ENCODE peak calls at places on chromosomes 5 and 9, in nine cellular contexts. W is psoas muscle; H is astrocyte; X is adipocyte; M is Panc1; J is AG04450; G is neuronal stem cell; P is right cardiac atrium; Q is naive thymus-derived CD4-positive, alpha-beta T cell. L is an unnamed sample.

GRCh38 chr5:135033026-135033861 is 784 bp downstream of the PITX1 start:
- DNase-seq in J (peak; percentile 10), W (peak; percentile 40), G (peak; percentile 56), P (peak; percentile 45), H (no peak), M (no peak), X (peak; percentile 51), Q (no peak), L (no peak)

GRCh38 chr9:83935276-83935890 is 14.2 kb upstream of the KIF27 start:
- DNase-seq in W (no peak), M (no peak), Q (no peak), P (no peak), G (peak; percentile 43), X (peak; percentile 76), H (peak; percentile 88), J (no peak), L (no peak)

GRCh38 chr5:6832994-6833393 is 119.8 kb downstream of the TENT4A start:
- DNase-seq in G (no peak), W (peak; percentile 59), M (no peak), X (no peak), H (no peak), Q (no peak), P (no peak), J (no peak), L (no peak)

GRCh38 chr5:22892441-22892840 is 39.3 kb upstream of the CDH12 start:
- DNase-seq in Q (no peak), P (no peak), G (no peak), J (no peak), X (no peak), W (no peak), M (no peak), H (no peak), L (no peak)

GRCh38 chr9:87217056-87217455 is 269.8 kb upstream of the GAS1 start:
- DNase-seq in H (no peak), P (no peak), G (no peak), M (no peak), X (no peak), W (no peak), J (no peak), Q (no peak), L (no peak)

GRCh38 chr5:140109050-140109817 is 4.7 kb upstream of the PURA start:
- DNase-seq in W (no peak), G (no peak), P (peak; percentile 28), M (no peak), X (peak; percentile 62), Q (no peak), H (no peak), J (no peak), L (no peak)

GRCh38 chr9:93458702-93459101 is 5.3 kb upstream of the FAM120AOS start:
- DNase-seq in H (no peak), G (no peak), X (peak; percentile 19), J (no peak), M (no peak), Q (no peak), P (no peak), W (no peak), L (no peak)

GRCh38 chr9:113807173-113808061 is 68.7 kb upstream of the ZNF618 start:
- DNase-seq in M (peak; percentile 41), Q (no peak), X (peak; percentile 80), J (peak; percentile 13), W (peak; percentile 30), G (peak; percentile 48), P (no peak), H (peak; percentile 26), L (no peak)

GRCh38 chr9:37156781-37157356 is 36.5 kb downstream of the ZCCHC7 start:
- DNase-seq in Q (no peak), P (no peak), H (peak; percentile 16), G (no peak), M (peak; percentile 7), J (no peak), W (no peak), X (no peak), L (no peak)

GRCh38 chr9:108546223-108546622 is 309.6 kb downstream of the ACTL7B start:
- DNase-seq in G (no peak), W (no peak), M (no peak), Q (no peak), H (no peak), J (no peak), P (no peak), X (no peak), L (no peak)

GRCh38 chr5:141870871-141871270 is 7.3 kb downstream of the PCDH1 start:
- DNase-seq in W (no peak), H (no peak), Q (no peak), X (no peak), J (no peak), G (no peak), P (no peak), M (no peak), L (no peak)

GRCh38 chr9:93087971-93088655 is 7.9 kb upstream of the CARD19 start:
- DNase-seq in M (no peak), H (no peak), J (no peak), G (no peak), P (no peak), W (no peak), X (no peak), Q (no peak), L (no peak)

GRCh38 chr9:80492221-80492620 is 920.5 kb downstream of the TLE4 start:
- DNase-seq in Q (no peak), P (peak; percentile 70), G (no peak), W (no peak), M (no peak), X (no peak), J (no peak), H (peak; percentile 14), L (no peak)

GRCh38 chr5:126497506-126497905 is 74.3 kb downstream of the GRAMD2B start:
- DNase-seq in W (no peak), M (no peak), J (no peak), G (no peak), H (no peak), Q (no peak), X (no peak), P (no peak), L (no peak)

GRCh38 chr9:93116049-93116961 is 17.7 kb downstream of the NINJ1 start:
- DNase-seq in X (peak; percentile 39), H (no peak), P (peak; percentile 87), J (no peak), Q (no peak), M (no peak), W (peak; percentile 77), G (no peak), L (no peak)

GRCh38 chr9:17349816-17350215 is 215.0 kb downstream of the CNTLN start:
- DNase-seq in W (no peak), Q (no peak), J (peak; percentile 26), G (no peak), X (peak; percentile 36), H (peak; percentile 69), P (no peak), M (no peak), L (no peak)

GRCh38 chr5:1010641-1011046 is 2.0 kb downstream of the NKD2 start:
- DNase-seq in M (no peak), G (no peak), H (no peak), X (no peak), P (peak; percentile 42), W (peak; percentile 7), Q (no peak), J (no peak), L (peak; percentile 7)

DNA sequence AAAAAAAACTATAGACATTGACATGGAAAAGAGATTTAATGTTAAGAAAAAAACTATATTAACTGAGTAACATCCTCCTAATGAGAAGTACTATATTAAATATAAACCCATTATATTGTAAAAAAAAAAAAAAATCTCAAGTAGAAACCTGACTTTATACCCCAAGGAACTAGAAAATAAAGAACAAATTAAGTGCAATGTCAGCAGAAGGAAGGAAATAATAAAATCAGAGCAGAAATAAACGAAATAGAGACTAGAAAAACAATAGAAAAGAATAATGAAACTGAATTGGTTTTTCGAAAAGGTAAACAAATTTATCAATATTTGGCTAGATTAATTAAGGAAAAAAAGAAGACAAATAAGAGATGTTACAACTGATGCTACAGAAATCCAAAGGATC is 329.1 kb upstream of the ZNF608 start:
- DNase-seq in M (no peak), W (no peak), Q (no peak), P (no peak), J (no peak), G (no peak), X (no peak), H (no peak), L (no peak)
- H3K9me3 ChIP-seq in M (peaks cover 16% of the 10 kb centered on the region), W (peaks cover 12% of the 10 kb centered on the region), Q (peaks cover 14% of the 10 kb centered on the region), P (no peaks in the 10 kb centered on the region), J (peaks cover 4% of the 10 kb centered on the region), G (peaks cover 46% of the 10 kb centered on the region), X (peaks cover 35% of the 10 kb centered on the region), H (no peaks in the 10 kb centered on the region), L (peaks cover 2% of the 10 kb centered on the region)

DNA sequence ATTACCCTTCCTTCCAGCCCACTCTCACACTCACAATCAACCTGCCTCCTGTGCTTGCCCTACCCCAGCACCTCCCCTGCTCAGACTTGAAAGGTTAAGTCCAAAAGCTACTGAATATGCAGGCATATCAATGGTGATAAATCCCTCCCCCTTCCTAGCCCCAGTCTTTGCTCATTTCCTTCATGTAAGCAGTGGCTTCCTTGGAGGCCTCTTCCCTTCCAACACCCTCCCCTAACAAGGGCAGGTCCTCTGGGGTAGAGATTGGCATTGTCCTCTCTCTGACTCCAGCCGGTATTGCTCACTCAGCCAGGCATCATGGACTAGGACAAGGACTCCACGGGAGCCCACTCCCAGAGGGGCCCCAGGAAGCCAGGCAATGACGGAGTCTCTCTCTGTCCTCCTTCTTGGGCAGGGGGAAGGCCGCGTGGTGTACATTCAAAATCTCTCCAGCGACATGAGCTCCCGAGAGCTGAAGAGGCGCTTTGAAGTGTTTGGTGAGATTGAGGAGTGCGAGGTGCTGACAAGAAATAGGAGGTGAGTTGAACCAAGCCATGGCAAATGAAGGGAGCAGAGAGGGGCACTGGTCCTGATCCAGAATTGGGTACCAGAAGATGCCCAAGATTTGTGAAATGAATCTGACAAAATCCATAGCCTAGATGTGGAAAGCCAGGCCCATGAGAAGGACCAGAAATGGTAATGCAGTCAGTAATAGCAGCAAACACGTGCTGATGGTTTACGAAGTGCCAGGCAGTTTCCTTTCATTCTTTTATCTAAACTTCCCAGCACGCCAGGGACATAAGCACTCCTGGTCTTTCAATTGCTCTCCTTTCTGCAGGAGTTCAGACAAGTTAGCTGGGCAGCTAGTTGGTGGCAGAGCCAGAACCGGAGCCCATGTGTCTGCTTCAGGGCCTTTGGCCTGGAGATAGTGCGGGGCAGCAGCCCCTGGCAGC is 102.5 kb downstream of the PDE6A start:
- DNase-seq in H (no peak), P (no peak), G (no peak), Q (no peak), M (no peak), J (no peak), W (no peak), X (no peak), L (no peak)
- H3K9me3 ChIP-seq in H (no peaks in the 10 kb centered on the region), P (no peaks in the 10 kb centered on the region), G (no peaks in the 10 kb centered on the region), Q (no peaks in the 10 kb centered on the region), M (no peaks in the 10 kb centered on the region), J (no peaks in the 10 kb centered on the region), W (no peaks in the 10 kb centered on the region), X (no peaks in the 10 kb centered on the region), L (no peaks in the 10 kb centered on the region)

GRCh38 chr5:108579236-108579635 is 168.5 kb upstream of the FER start:
- DNase-seq in M (no peak), W (no peak), P (no peak), J (no peak), H (no peak), Q (no peak), G (no peak), X (no peak), L (no peak)
- H3K9me3 ChIP-seq in M (no peaks in the 10 kb centered on the region), W (no peaks in the 10 kb centered on the region), P (no peaks in the 10 kb centered on the region), J (no peaks in the 10 kb centered on the region), H (no peaks in the 10 kb centered on the region), Q (no peaks in the 10 kb centered on the region), G (no peaks in the 10 kb centered on the region), X (peaks cover 7% of the 10 kb centered on the region), L (no peaks in the 10 kb centered on the region)

GRCh38 chr5:25964009-25964372 is 1074.4 kb downstream of the CDH9 start:
- DNase-seq in M (no peak), W (no peak), X (no peak), J (no peak), P (no peak), Q (no peak), H (no peak), G (no peak), L (no peak)

GRCh38 chr5:25963251-25964008 is 1075.0 kb downstream of the CDH9 start:
- DNase-seq in P (no peak), J (no peak), M (no peak), W (peak; percentile 22), H (no peak), G (no peak), X (no peak), Q (no peak), L (no peak)
- H3K9me3 ChIP-seq in P (no peaks in the 10 kb centered on the region), J (no peaks in the 10 kb centered on the region), M (peaks cover 4% of the 10 kb centered on the region), W (no peaks in the 10 kb centered on the region), H (no peaks in the 10 kb centered on the region), G (no peaks in the 10 kb centered on the region), X (no peaks in the 10 kb centered on the region), Q (peaks cover 3% of the 10 kb centered on the region), L (no peaks in the 10 kb centered on the region)

L was measured in T-helper 17 cell.